ENCODE peak calls at places on chromosome 22, in five cellular contexts. X is GM12865; L is BJ; E is stimulated activated CD4-positive, alpha-beta T cell treated with anti-CD3 and anti-CD28 coated beads, TNF-alpha, amount 100 ng/mL, for 24 hours; Z is non-pigmented ciliary epithelial cell. B is an unnamed sample.

GRCh38 chr22:18954941-18955571 is 19.0 kb upstream of the PRODH start:
- DNase-seq in X (no peak), L (no peak), E (no peak), Z (no peak), B (no peak)

GRCh38 chr22:49302150-49302460 is 525.6 kb downstream of the BRD1 start:
- DNase-seq in X (no peak), L (no peak), E (no peak), Z (no peak), B (no peak)

GRCh38 chr22:48881326-48881980 is 946.2 kb downstream of the BRD1 start:
- DNase-seq in X (no peak), L (no peak), E (no peak), Z (no peak), B (no peak)

GRCh38 chr22:39556970-39557811 is 13.4 kb upstream of the CACNA1I start:
- DNase-seq in X (no peak), L (no peak), E (peak; percentile 58), Z (no peak), B (peak; percentile 33)

GRCh38 chr22:23834830-23835772 is 3.7 kb downstream of the DERL3 start:
- DNase-seq in X (no peak), L (no peak), E (no peak), Z (no peak), B (no peak)

GRCh38 chr22:49213731-49214352 is 613.8 kb downstream of the BRD1 start:
- DNase-seq in X (no peak), L (no peak), E (no peak), Z (no peak), B (no peak)

GRCh38 chr22:50199836-50200332 is 927 bp upstream of the SELENOO start:
- DNase-seq in X (no peak), L (no peak), E (no peak), Z (no peak), B (no peak)

GRCh38 chr22:20940178-20940790 is 23.1 kb downstream of the CRKL start:
- DNase-seq in X (no peak), L (peak; percentile 77), E (no peak), Z (no peak), B (peak; percentile 58)

GRCh38 chr22:38954414-38955043 is 2.9 kb upstream of the APOBEC3A start:
- DNase-seq in X (no peak), L (no peak), E (no peak), Z (no peak), B (no peak)

GRCh38 chr22:30240541-30241417 is 5.8 kb downstream of the LIF start:
- DNase-seq in X (no peak), L (no peak), E (no peak), Z (no peak), B (no peak)

GRCh38 chr22:28857288-28857687 is 26.1 kb upstream of the ZNRF3 start:
- DNase-seq in X (no peak), L (no peak), E (no peak), Z (no peak), B (no peak)

GRCh38 chr22:46149998-46150549 is at the start of gene PPARA:
- DNase-seq in X (peak; percentile 87), L (no peak), E (peak; percentile 89), Z (no peak), B (peak; percentile 49)

GRCh38 chr22:23431337-23432072 is 148.6 kb downstream of the IGLL1 start:
- DNase-seq in X (no peak), L (no peak), E (no peak), Z (no peak), B (no peak)

GRCh38 chr22:26835929-26836528 is 178.6 kb downstream of the MIAT start:
- DNase-seq in X (peak; percentile 62), L (no peak), E (peak; percentile 42), Z (no peak), B (no peak)

GRCh38 chr22:29382575-29383328 is 5.6 kb downstream of the AP1B1 start:
- DNase-seq in X (no peak), L (no peak), E (no peak), Z (no peak), B (no peak)

GRCh38 chr22:28911777-28912669 is 28.7 kb downstream of the ZNRF3 start:
- DNase-seq in X (no peak), L (peak; percentile 28), E (no peak), Z (no peak), B (no peak)

GRCh38 chr22:19962246-19962908 is 20.8 kb upstream of the TXNRD2 start:
- DNase-seq in X (peak; percentile 80), L (no peak), E (peak; percentile 71), Z (no peak), B (peak; percentile 75)

GRCh38 chr22:26452236-26453016 is 23.4 kb downstream of the ASPHD2 start:
- DNase-seq in X (no peak), L (no peak), E (no peak), Z (no peak), B (no peak)

GRCh38 chr22:32063701-32064100 is 20.6 kb downstream of the SLC5A1 start:
- DNase-seq in X (no peak), L (no peak), E (no peak), Z (no peak), B (no peak)

GRCh38 chr22:30875481-30876215 is 92.9 kb downstream of the MORC2 start:
- DNase-seq in X (no peak), L (no peak), E (no peak), Z (no peak), B (no peak)

GRCh38 chr22:43887391-43887790 is 4.4 kb downstream of the PNPLA5 start:
- DNase-seq in X (no peak), L (no peak), E (no peak), Z (no peak), B (no peak)

GRCh38 chr22:38832005-38832978 is 11.5 kb downstream of the NPTXR start:
- DNase-seq in X (no peak), L (no peak), E (no peak), Z (no peak), B (peak; percentile 85)

GRCh38 chr22:40310081-40310770 is 36.1 kb upstream of the ADSL start:
- DNase-seq in X (no peak), L (peak; percentile 90), E (no peak), Z (peak; percentile 67), B (no peak)

GRCh38 chr22:42796081-42796480 is 61.0 kb downstream of the ARFGAP3 start:
- DNase-seq in X (no peak), L (no peak), E (no peak), Z (no peak), B (no peak)

GRCh38 chr22:25067851-25068421 is 115.4 kb downstream of the KIAA1671 start:
- DNase-seq in X (no peak), L (no peak), E (peak; percentile 62), Z (no peak), B (no peak)

GRCh38 chr22:38923463-38924196 is 33.8 kb upstream of the APOBEC3A start:
- DNase-seq in X (no peak), L (peak; percentile 34), E (no peak), Z (peak; percentile 35), B (peak; percentile 91)

GRCh38 chr22:40534379-40535188 is 101.9 kb downstream of the MRTFA start:
- DNase-seq in X (peak; percentile 65), L (no peak), E (no peak), Z (peak; percentile 26), B (no peak)

GRCh38 chr22:44574057-44574456 is 76.0 kb upstream of the RTL6 start:
- DNase-seq in X (no peak), L (peak; percentile 21), E (no peak), Z (no peak), B (no peak)

GRCh38 chr22:23245045-23245798 is 64.9 kb downstream of the BCR start:
- DNase-seq in X (no peak), L (no peak), E (no peak), Z (no peak), B (no peak)

GRCh38 chr22:29481265-29482000 is 1.4 kb downstream of the NEFH start:
- DNase-seq in X (no peak), L (no peak), E (no peak), Z (no peak), B (no peak)

GRCh38 chr22:31846161-31847115 is 92.6 kb downstream of the DEPDC5 start:
- DNase-seq in X (peak; percentile 29), L (no peak), E (no peak), Z (peak; percentile 83), B (no peak)

B was measured in NCI-H1694 treated with DMSO at 0.1 percent for 48 hours.